ENCODE peak calls at places on chromosomes 13 and 19, in six cellular contexts. I is CD4-positive, CD25-positive, alpha-beta regulatory T cell; V is cardiac muscle cell; X is A549; F is fibroblast of lung; Y is SK-N-SH. M is an unnamed sample.

GRCh38 chr19:1264801-1265610 is 4.1 kb upstream of the CIRBP start:
- DNase-seq in F (peak; percentile 87), I (no peak), X (peak; percentile 86), Y (no peak), V (peak; percentile 90), M (no peak)

GRCh38 chr19:7224205-7224833 is 69.9 kb downstream of the INSR start:
- DNase-seq in V (peak; percentile 80), F (peak; percentile 32), X (no peak), Y (no peak), I (no peak), M (peak; percentile 44)

GRCh38 chr19:45439569-45440258 is 16.0 kb upstream of the ERCC1 start:
- DNase-seq in Y (peak; percentile 93), V (peak; percentile 82), X (peak; percentile 83), I (peak; percentile 78), F (peak; percentile 74), M (peak; percentile 82)

GRCh38 chr13:20118268-20119140 is 42.3 kb downstream of the GJA3 start:
- DNase-seq in F (peak; percentile 57), X (peak; percentile 68), I (peak; percentile 28), Y (peak; percentile 71), V (peak; percentile 68), M (peak; percentile 71)

GRCh38 chr13:45255253-45255987 is 54.6 kb upstream of the KCTD4 start:
- DNase-seq in F (no peak), V (no peak), I (no peak), X (no peak), Y (no peak), M (no peak)

GRCh38 chr13:41606646-41607045 is 149.3 kb downstream of the RGCC start:
- DNase-seq in I (no peak), Y (no peak), V (no peak), X (no peak), F (no peak), M (no peak)

GRCh38 chr19:29676586-29676985 is 11.3 kb downstream of the PLEKHF1 start:
- DNase-seq in I (no peak), Y (no peak), X (no peak), V (no peak), F (no peak), M (peak; percentile 97)

GRCh38 chr19:21084343-21084742 is 2.3 kb downstream of the ZNF714 start:
- DNase-seq in X (no peak), Y (no peak), F (peak; percentile 83), I (no peak), V (peak; percentile 35), M (no peak)

GRCh38 chr13:27360562-27360961 is 63.9 kb upstream of the GTF3A start:
- DNase-seq in Y (no peak), I (no peak), X (peak; percentile 11), V (no peak), F (no peak), M (no peak)

GRCh38 chr13:51723529-51723928 is 80.4 kb downstream of the DHRS12 start:
- DNase-seq in F (no peak), I (no peak), V (no peak), X (no peak), Y (no peak), M (no peak)

GRCh38 chr13:98835156-98835555 is 82.7 kb upstream of the SLC15A1 start:
- DNase-seq in Y (peak; percentile 41), F (no peak), X (no peak), I (no peak), V (no peak), M (no peak)

GRCh38 chr13:96090240-96091101 is 564 bp downstream of the HS6ST3 start:
- DNase-seq in F (peak; percentile 10), I (no peak), X (no peak), V (peak; percentile 11), Y (peak; percentile 81), M (no peak)

GRCh38 chr19:35557539-35558399 is 5.7 kb downstream of the ATP4A start:
- DNase-seq in F (peak; percentile 37), Y (peak; percentile 96), V (peak; percentile 63), X (peak; percentile 89), I (peak; percentile 48), M (peak; percentile 44)

GRCh38 chr13:105817011-105817410 is 718.5 kb downstream of the EFNB2 start:
- DNase-seq in X (no peak), F (no peak), Y (no peak), V (no peak), I (no peak), M (no peak)

GRCh38 chr13:39402221-39402620 is 200.8 kb downstream of the LHFPL6 start:
- DNase-seq in V (no peak), X (no peak), Y (no peak), I (no peak), F (no peak), M (no peak)

GRCh38 chr13:62209539-62209938 is 793.9 kb upstream of the PCDH20 start:
- DNase-seq in F (no peak), V (no peak), X (no peak), I (no peak), Y (no peak), M (no peak)

GRCh38 chr19:1447944-1448343 is 2.0 kb upstream of the APC2 start:
- DNase-seq in F (no peak), V (no peak), Y (no peak), I (no peak), X (no peak), M (no peak)

GRCh38 chr13:32234914-32235313 is 80.2 kb downstream of the ZAR1L start:
- DNase-seq in X (no peak), Y (no peak), F (no peak), V (peak; percentile 13), I (no peak), M (no peak)

GRCh38 chr13:98648141-98648540 is 71.2 kb upstream of the STK24 start:
- DNase-seq in F (no peak), I (no peak), Y (no peak), X (no peak), V (no peak), M (no peak)

GRCh38 chr13:71218960-71219359 is 648.0 kb downstream of the DACH1 start:
- DNase-seq in Y (peak; percentile 5), I (no peak), X (peak; percentile 12), V (no peak), F (no peak), M (no peak)

GRCh38 chr13:42836930-42837329 is 55.5 kb downstream of the FAM216B start:
- DNase-seq in X (peak; percentile 9), F (peak; percentile 18), I (no peak), V (peak; percentile 81), Y (no peak), M (peak; percentile 53)

GRCh38 chr13:79782541-79783216 is 301.7 kb downstream of the NDFIP2 start:
- DNase-seq in V (peak; percentile 93), Y (peak; percentile 35), F (peak; percentile 89), X (no peak), I (no peak), M (no peak)

GRCh38 chr19:10836478-10837325 is 690 bp upstream of the TMED1 start:
- DNase-seq in I (peak; percentile 62), F (peak; percentile 77), V (peak; percentile 91), X (peak; percentile 93), Y (no peak), M (peak; percentile 85)

GRCh38 chr19:46480409-46480808 is 9.0 kb upstream of the PNMA8A start:
- DNase-seq in F (peak; percentile 80), V (peak; percentile 89), X (no peak), Y (no peak), I (no peak), M (no peak)

GRCh38 chr19:17486545-17486944 is 16.2 kb downstream of the SLC27A1 start:
- DNase-seq in F (no peak), V (no peak), X (no peak), I (no peak), Y (no peak), M (no peak)

GRCh38 chr13:22936228-22936627 is 244.6 kb upstream of the SGCG start:
- DNase-seq in Y (no peak), F (no peak), I (no peak), V (no peak), X (no peak), M (no peak)

GRCh38 chr19:41299755-41300089 is 10.2 kb upstream of the CCDC97 start:
- DNase-seq in I (no peak), Y (no peak), X (no peak), V (peak; percentile 78), F (peak; percentile 63), M (no peak)

GRCh38 chr19:55690769-55691545 is 15.9 kb downstream of the EPN1 start:
- DNase-seq in I (no peak), V (no peak), X (no peak), F (no peak), Y (no peak), M (no peak)

GRCh38 chr13:20395061-20395916 is 130.4 kb downstream of the CRYL1 start:
- DNase-seq in Y (no peak), X (no peak), F (no peak), I (no peak), V (no peak), M (no peak)

GRCh38 chr13:48000559-48001126 is 430 bp downstream of the SUCLA2 start:
- DNase-seq in I (peak; percentile 3), X (peak; percentile 7), Y (no peak), F (peak; percentile 20), V (no peak), M (no peak)

GRCh38 chr19:38634757-38635482 is 12.5 kb upstream of the ACTN4 start:
- DNase-seq in V (peak; percentile 74), I (peak; percentile 66), F (peak; percentile 30), Y (peak; percentile 87), X (peak; percentile 80), M (peak; percentile 73)
- H3K4me1 ChIP-seq in V (no peaks in the 10 kb centered on the region), I (peaks cover 32% of the 10 kb centered on the region), F (no peaks in the 10 kb centered on the region), Y (no peaks in the 10 kb centered on the region), X (peaks cover 55% of the 10 kb centered on the region), M (no peaks in the 10 kb centered on the region)

GRCh38 chr19:33390120-33390907 is 16.8 kb downstream of the CEBPG start:
- DNase-seq in Y (peak; percentile 56), V (peak; percentile 71), F (peak; percentile 29), I (no peak), X (no peak), M (no peak)

GRCh38 chr19:33388817-33389573 is 15.5 kb downstream of the CEBPG start:
- DNase-seq in F (no peak), V (no peak), X (no peak), Y (peak; percentile 83), I (no peak), M (peak; percentile 67)

GRCh38 chr19:33390908-33391630 is 17.6 kb downstream of the CEBPG start:
- DNase-seq in X (no peak), F (no peak), Y (peak; percentile 33), V (no peak), I (no peak), M (peak; percentile 61)

GRCh38 chr19:33388231-33388816 is 14.8 kb downstream of the CEBPG start:
- DNase-seq in X (no peak), I (no peak), F (no peak), V (no peak), Y (peak; percentile 34), M (peak; percentile 83)

GRCh38 chr19:33389574-33390119 is 16.1 kb downstream of the CEBPG start:
- DNase-seq in I (no peak), V (no peak), F (no peak), X (no peak), Y (peak; percentile 50), M (peak; percentile 22)
- H3K4me1 ChIP-seq in I (no peaks in the 10 kb centered on the region), V (no peaks in the 10 kb centered on the region), F (peaks cover 15% of the 10 kb centered on the region), X (peaks cover 28% of the 10 kb centered on the region), Y (no peaks in the 10 kb centered on the region), M (peaks cover 4% of the 10 kb centered on the region)

GRCh38 chr13:82216165-82216564 is 1666.1 kb downstream of the SLITRK1 start:
- DNase-seq in F (no peak), X (no peak), I (no peak), V (no peak), Y (no peak), M (no peak)

GRCh38 chr13:82214341-82214740 is 1667.9 kb downstream of the SLITRK1 start:
- DNase-seq in X (no peak), V (no peak), F (no peak), Y (no peak), I (no peak), M (no peak)
- H3K4me1 ChIP-seq in X (no peaks in the 10 kb centered on the region), V (no peaks in the 10 kb centered on the region), F (no peaks in the 10 kb centered on the region), Y (no peaks in the 10 kb centered on the region), I (no peaks in the 10 kb centered on the region), M (no peaks in the 10 kb centered on the region)

GRCh38 chr19:48964205-48965032 is 690 bp upstream of the FTL start:
- DNase-seq in F (peak; percentile 43), Y (no peak), I (no peak), X (peak; percentile 83), V (peak; percentile 70), M (no peak)
- H3K4me1 ChIP-seq in F (peaks cover 19% of the 10 kb centered on the region), Y (peaks cover 17% of the 10 kb centered on the region), I (peaks cover 52% of the 10 kb centered on the region), X (peaks cover 60% of the 10 kb centered on the region), V (peaks cover 17% of the 10 kb centered on the region), M (no peaks in the 10 kb centered on the region)

M was measured in right lobe of liver.